ENCODE peak calls at places on chromosomes 13 and 19, in ten cellular contexts. One of them, this sample, is unnamed.
A peak's percentile ranks its signal among the peaks of the same experiment; 100 is the strongest.

GRCh38 chr19:4375620-4376228 is 24.6 kb downstream of the SH3GL1 start:
- DNase-seq in thoracic aorta: no peak
- DNase-seq in activated T-helper 2 cell treated with anti-CD3 and anti-CD28 coated beads, Interferon-gamma antibody, Interleukin-2, Interleukin-4, amounts not matched to agents 10 μg/mL and 5 μg/mL and 100 μg/mL, durations not matched to agents 14 hours and 24 hours and 36 hours: no peak
- DNase-seq in myocyte: peak; percentile 78
- DNase-seq in left cardiac atrium: no peak
- DNase-seq in brain microvascular endothelial cell: peak; percentile 59
- DNase-seq in sciatic nerve: no peak
- DNase-seq in activated effector memory CD4-positive, alpha-beta T cell treated with Interleukin-2 at 50 U/mL for 16 hours: no peak
- DNase-seq in EL: peak; percentile 87
- DNase-seq in Calu3: peak; percentile 61
- DNase-seq in this sample: no peak

GRCh38 chr13:45243072-45243471 is 42.2 kb upstream of the KCTD4 start:
- DNase-seq in activated effector memory CD4-positive, alpha-beta T cell treated with Interleukin-2 at 50 U/mL for 16 hours: no peak
- DNase-seq in sciatic nerve: no peak
- DNase-seq in EL: no peak
- DNase-seq in Calu3: no peak
- DNase-seq in brain microvascular endothelial cell: no peak
- DNase-seq in activated T-helper 2 cell treated with anti-CD3 and anti-CD28 coated beads, Interferon-gamma antibody, Interleukin-2, Interleukin-4, amounts not matched to agents 10 μg/mL and 5 μg/mL and 100 μg/mL, durations not matched to agents 14 hours and 24 hours and 36 hours: no peak
- DNase-seq in left cardiac atrium: no peak
- DNase-seq in thoracic aorta: no peak
- DNase-seq in myocyte: no peak
- DNase-seq in this sample: no peak

GRCh38 chr13:28000567-28000966 is 12.1 kb upstream of the URAD start:
- DNase-seq in Calu3: no peak
- DNase-seq in myocyte: no peak
- DNase-seq in activated effector memory CD4-positive, alpha-beta T cell treated with Interleukin-2 at 50 U/mL for 16 hours: no peak
- DNase-seq in EL: no peak
- DNase-seq in brain microvascular endothelial cell: no peak
- DNase-seq in left cardiac atrium: no peak
- DNase-seq in thoracic aorta: no peak
- DNase-seq in sciatic nerve: no peak
- DNase-seq in activated T-helper 2 cell treated with anti-CD3 and anti-CD28 coated beads, Interferon-gamma antibody, Interleukin-2, Interleukin-4, amounts not matched to agents 10 μg/mL and 5 μg/mL and 100 μg/mL, durations not matched to agents 14 hours and 24 hours and 36 hours: no peak
- DNase-seq in this sample: no peak

GRCh38 chr13:27034678-27035111 is 136.9 kb downstream of the USP12 start:
- DNase-seq in activated effector memory CD4-positive, alpha-beta T cell treated with Interleukin-2 at 50 U/mL for 16 hours: no peak
- DNase-seq in activated T-helper 2 cell treated with anti-CD3 and anti-CD28 coated beads, Interferon-gamma antibody, Interleukin-2, Interleukin-4, amounts not matched to agents 10 μg/mL and 5 μg/mL and 100 μg/mL, durations not matched to agents 14 hours and 24 hours and 36 hours: no peak
- DNase-seq in EL: no peak
- DNase-seq in sciatic nerve: no peak
- DNase-seq in left cardiac atrium: no peak
- DNase-seq in Calu3: no peak
- DNase-seq in brain microvascular endothelial cell: no peak
- DNase-seq in myocyte: no peak
- DNase-seq in thoracic aorta: no peak
- DNase-seq in this sample: no peak

GRCh38 chr19:7311911-7312310 is 17.7 kb upstream of the INSR start:
- DNase-seq in left cardiac atrium: no peak
- DNase-seq in Calu3: no peak
- DNase-seq in brain microvascular endothelial cell: no peak
- DNase-seq in activated T-helper 2 cell treated with anti-CD3 and anti-CD28 coated beads, Interferon-gamma antibody, Interleukin-2, Interleukin-4, amounts not matched to agents 10 μg/mL and 5 μg/mL and 100 μg/mL, durations not matched to agents 14 hours and 24 hours and 36 hours: no peak
- DNase-seq in sciatic nerve: no peak
- DNase-seq in myocyte: no peak
- DNase-seq in activated effector memory CD4-positive, alpha-beta T cell treated with Interleukin-2 at 50 U/mL for 16 hours: no peak
- DNase-seq in thoracic aorta: no peak
- DNase-seq in EL: no peak
- DNase-seq in this sample: no peak

GRCh38 chr13:76822691-76823267 is 63.4 kb downstream of the KCTD12 start:
- DNase-seq in activated T-helper 2 cell treated with anti-CD3 and anti-CD28 coated beads, Interferon-gamma antibody, Interleukin-2, Interleukin-4, amounts not matched to agents 10 μg/mL and 5 μg/mL and 100 μg/mL, durations not matched to agents 14 hours and 24 hours and 36 hours: no peak
- DNase-seq in sciatic nerve: no peak
- DNase-seq in Calu3: no peak
- DNase-seq in brain microvascular endothelial cell: no peak
- DNase-seq in myocyte: peak; percentile 66
- DNase-seq in EL: peak; percentile 31
- DNase-seq in left cardiac atrium: no peak
- DNase-seq in activated effector memory CD4-positive, alpha-beta T cell treated with Interleukin-2 at 50 U/mL for 16 hours: no peak
- DNase-seq in thoracic aorta: no peak
- DNase-seq in this sample: no peak

GRCh38 chr19:19822148-19822429 is 539 bp upstream of the ZNF506 start:
- DNase-seq in Calu3: no peak
- DNase-seq in thoracic aorta: no peak
- DNase-seq in sciatic nerve: no peak
- DNase-seq in left cardiac atrium: no peak
- DNase-seq in activated effector memory CD4-positive, alpha-beta T cell treated with Interleukin-2 at 50 U/mL for 16 hours: no peak
- DNase-seq in activated T-helper 2 cell treated with anti-CD3 and anti-CD28 coated beads, Interferon-gamma antibody, Interleukin-2, Interleukin-4, amounts not matched to agents 10 μg/mL and 5 μg/mL and 100 μg/mL, durations not matched to agents 14 hours and 24 hours and 36 hours: no peak
- DNase-seq in EL: no peak
- DNase-seq in myocyte: peak; percentile 2
- DNase-seq in brain microvascular endothelial cell: no peak
- DNase-seq in this sample: no peak

GRCh38 chr19:55088543-55089265 is 13.0 kb downstream of the EPS8L1 start:
- DNase-seq in EL: peak; percentile 67
- DNase-seq in activated effector memory CD4-positive, alpha-beta T cell treated with Interleukin-2 at 50 U/mL for 16 hours: peak; percentile 62
- DNase-seq in sciatic nerve: peak; percentile 84
- DNase-seq in thoracic aorta: peak; percentile 37
- DNase-seq in activated T-helper 2 cell treated with anti-CD3 and anti-CD28 coated beads, Interferon-gamma antibody, Interleukin-2, Interleukin-4, amounts not matched to agents 10 μg/mL and 5 μg/mL and 100 μg/mL, durations not matched to agents 14 hours and 24 hours and 36 hours: peak; percentile 61
- DNase-seq in myocyte: peak; percentile 80
- DNase-seq in Calu3: peak; percentile 93
- DNase-seq in brain microvascular endothelial cell: peak; percentile 66
- DNase-seq in left cardiac atrium: peak; percentile 83
- DNase-seq in this sample: peak; percentile 48

GRCh38 chr13:63208811-63209210 is 1793.2 kb upstream of the PCDH20 start:
- DNase-seq in activated effector memory CD4-positive, alpha-beta T cell treated with Interleukin-2 at 50 U/mL for 16 hours: no peak
- DNase-seq in activated T-helper 2 cell treated with anti-CD3 and anti-CD28 coated beads, Interferon-gamma antibody, Interleukin-2, Interleukin-4, amounts not matched to agents 10 μg/mL and 5 μg/mL and 100 μg/mL, durations not matched to agents 14 hours and 24 hours and 36 hours: no peak
- DNase-seq in left cardiac atrium: no peak
- DNase-seq in myocyte: no peak
- DNase-seq in Calu3: no peak
- DNase-seq in sciatic nerve: no peak
- DNase-seq in thoracic aorta: no peak
- DNase-seq in brain microvascular endothelial cell: peak; percentile 49
- DNase-seq in EL: peak; percentile 12
- DNase-seq in this sample: no peak